ENCODE peak calls at places on chromosomes 13 and 19, in four cellular contexts. S is A549, B is K562, G is HepG2. W is an unnamed sample. For H3K9me3, the result is how much of the 10 kb centered on the place peaks cover.

GRCh38 chr13:33285420-33286124 is at the start of gene STARD13:
- ATAC-seq in S (peak), B (peak), G (peak), W (peak)

GRCh38 chr13:93270769-93271753 is 44.5 kb downstream of the GPC6 start:
- ATAC-seq in S (peak), B (no peak), G (peak), W (no peak)

GRCh38 chr13:40161931-40162330 is 504.5 kb downstream of the FOXO1 start:
- ATAC-seq in S (no peak), B (no peak), G (no peak), W (no peak)

GRCh38 chr13:28618595-28618994 is 40.3 kb upstream of the POMP start:
- ATAC-seq in S (no peak), B (no peak), G (no peak), W (no peak)

GRCh38 chr13:51118809-51119431 is 7.8 kb upstream of the C13orf42 start:
- ATAC-seq in S (no peak), B (no peak), G (no peak), W (no peak)

GRCh38 chr19:602391-603301 is 13.0 kb downstream of the HCN2 start:
- ATAC-seq in S (no peak), B (no peak), G (no peak), W (no peak)

GRCh38 chr13:87538366-87539052 is 132.7 kb upstream of the SLITRK5 start:
- ATAC-seq in S (no peak), B (no peak), G (no peak), W (no peak)

GRCh38 chr13:29077051-29077813 is 257.1 kb downstream of the MTUS2 start:
- ATAC-seq in S (no peak), B (no peak), G (no peak), W (no peak)

GRCh38 chr13:77002590-77003190 is 10.8 kb downstream of the CLN5 start:
- ATAC-seq in S (peak), B (peak), G (peak), W (no peak)

GRCh38 chr13:84645196-84646071 is 763.2 kb upstream of the SLITRK1 start:
- ATAC-seq in S (no peak), B (no peak), G (no peak), W (no peak)

GRCh38 chr19:51607077-51607476 is 23.1 kb downstream of the SIGLEC5 start:
- ATAC-seq in S (no peak), B (no peak), G (no peak), W (no peak)

GRCh38 chr13:63351533-63351932 is 1935.9 kb upstream of the PCDH20 start:
- ATAC-seq in S (no peak), B (no peak), G (no peak), W (no peak)

GRCh38 chr13:111005364-111005763 is 90.5 kb upstream of the ANKRD10 start:
- ATAC-seq in S (peak), B (peak), G (no peak), W (no peak)

GRCh38 chr13:111219306-111219705 is 101.1 kb upstream of the TEX29 start:
- ATAC-seq in S (no peak), B (no peak), G (no peak), W (peak)

GRCh38 chr13:92303428-92303827 is 905.0 kb downstream of the GPC5 start:
- ATAC-seq in S (no peak), B (peak), G (no peak), W (peak)

GRCh38 chr13:50410921-50411712 is 395.9 kb downstream of the KCNRG start:
- ATAC-seq in S (peak), B (peak), G (peak), W (no peak)

GRCh38 chr13:73810647-73811046 is 323.6 kb downstream of the KLF12 start:
- ATAC-seq in S (no peak), B (no peak), G (no peak), W (no peak)

GRCh38 chr19:15404097-15404779 is 14.6 kb downstream of the AKAP8L start:
- ATAC-seq in S (no peak), B (no peak), G (no peak), W (peak)

GRCh38 chr13:113535381-113535781 is 44.9 kb upstream of the DCUN1D2 start:
- ATAC-seq in S (no peak), B (no peak), G (no peak), W (no peak)

GRCh38 chr13:103255587-103256301 is 189.5 kb upstream of the SLC10A2 start:
- ATAC-seq in S (no peak), B (no peak), G (no peak), W (no peak)

GRCh38 chr13:19597523-19597922 is 35.9 kb upstream of the MPHOSPH8 start:
- ATAC-seq in S (peak), B (no peak), G (no peak), W (no peak)

GRCh38 chr19:23002690-23003422 is at the start of gene ZNF728:
- ATAC-seq in S (no peak), B (peak), G (no peak), W (peak)

GRCh38 chr19:7254590-7254989 is 39.6 kb downstream of the INSR start:
- ATAC-seq in S (no peak), B (no peak), G (no peak), W (no peak)

GRCh38 chr13:35995136-35995535 is 136.0 kb downstream of the DCLK1 start:
- ATAC-seq in S (no peak), B (no peak), G (no peak), W (no peak)

GRCh38 chr13:50733392-50733791 is 110.1 kb downstream of the DLEU7 start:
- ATAC-seq in S (no peak), B (no peak), G (no peak), W (no peak)

GRCh38 chr13:44174769-44175425 is 198.7 kb upstream of the SERP2 start:
- ATAC-seq in S (peak), B (peak), G (peak), W (peak)

GRCh38 chr19:44955500-44956439 is 590 bp downstream of the CLPTM1 start:
- ATAC-seq in S (peak), B (peak), G (peak), W (no peak)

GRCh38 chr19:23542562-23542961 is 144.4 kb downstream of the ZNF675 start:
- ATAC-seq in S (no peak), B (no peak), G (no peak), W (no peak)

GRCh38 chr13:40571338-40571737 is 95.1 kb downstream of the FOXO1 start:
- ATAC-seq in S (no peak), B (no peak), G (no peak), W (no peak)

GRCh38 chr19:47363758-47364529 is 14.8 kb downstream of the DHX34 start:
- ATAC-seq in S (peak), B (peak), G (no peak), W (no peak)

GRCh38 chr19:4443966-4444764 is 13.4 kb downstream of the UBXN6 start:
- ATAC-seq in S (peak), B (peak), G (no peak), W (no peak)

GRCh38 chr13:27001705-27002104 is 169.9 kb downstream of the USP12 start:
- ATAC-seq in S (no peak), B (no peak), G (peak), W (no peak)

GRCh38 chr19:57686727-57687126 is 5.0 kb downstream of the ZNF551 start:
- ATAC-seq in S (no peak), B (no peak), G (no peak), W (no peak)
- H3K9me3 ChIP-seq in S (half or more), B (half or more), G (under half), W (under half)

GRCh38 chr19:10334340-10335148 is 1.2 kb upstream of the RAVER1 start:
- ATAC-seq in S (peak), B (peak), G (peak), W (peak)

GRCh38 chr19:10333758-10334339 is 520 bp upstream of the RAVER1 start:
- ATAC-seq in S (peak), B (peak), G (peak), W (peak)

GRCh38 chr19:10335149-10336053 is 2.1 kb upstream of the RAVER1 start:
- ATAC-seq in S (no peak), B (no peak), G (peak), W (no peak)

GRCh38 chr19:10332158-10332964 is 968 bp downstream of the RAVER1 start:
- ATAC-seq in S (no peak), B (no peak), G (peak), W (no peak)

GRCh38 chr19:10332965-10333757 is at the start of gene RAVER1:
- ATAC-seq in S (peak), B (peak), G (peak), W (peak)
- TF ChIP-seq EP300 in S (no peak), B (no peak), G (no peak), W (no peak)

GRCh38 chr19:9295411-9295849 is 14.2 kb downstream of the ZNF699 start:
- ATAC-seq in S (no peak), B (no peak), G (no peak), W (no peak)
- H3K9me3 ChIP-seq in S (half or more), B (under half), G (half or more), W (under half)

GRCh38 chr13:72023895-72024294 is 156.9 kb upstream of the DACH1 start:
- ATAC-seq in S (no peak), B (no peak), G (no peak), W (no peak)
- TF ChIP-seq EP300 in S (no peak), B (no peak), G (no peak), W (no peak)

GRCh38 chr19:36674201-36674600 is 7.6 kb upstream of the ZNF461 start:
- ATAC-seq in S (no peak), B (no peak), G (no peak), W (no peak)

GRCh38 chr19:36679455-36679854 is 8.0 kb upstream of the ZNF567 start:
- ATAC-seq in S (no peak), B (no peak), G (no peak), W (no peak)
- H3K9me3 ChIP-seq in S (half or more), B (under half), G (under half), W (under half)

GRCh38 chr13:106701810-106702341 is 133.9 kb upstream of the ARGLU1 start:
- ATAC-seq in S (no peak), B (no peak), G (no peak), W (no peak)
- TF ChIP-seq EP300 in S (no peak), B (no peak), G (no peak), W (no peak)

GRCh38 chr19:19672816-19673215 is 4.2 kb downstream of the ZNF101 start:
- ATAC-seq in S (no peak), B (no peak), G (no peak), W (no peak)

GRCh38 chr19:19677579-19677978 is 8.9 kb downstream of the ZNF101 start:
- ATAC-seq in S (no peak), B (no peak), G (no peak), W (no peak)

GRCh38 chr19:19670070-19670551 is 1.5 kb downstream of the ZNF101 start:
- ATAC-seq in S (no peak), B (no peak), G (no peak), W (no peak)

GRCh38 chr19:19679176-19680073 is 10.8 kb downstream of the ZNF101 start:
- ATAC-seq in S (no peak), B (no peak), G (no peak), W (no peak)

GRCh38 chr19:19674315-19674714 is 5.7 kb downstream of the ZNF101 start:
- ATAC-seq in S (no peak), B (no peak), G (no peak), W (no peak)
- H3K9me3 ChIP-seq in S (half or more), B (under half), G (under half), W (under half)

DNA sequence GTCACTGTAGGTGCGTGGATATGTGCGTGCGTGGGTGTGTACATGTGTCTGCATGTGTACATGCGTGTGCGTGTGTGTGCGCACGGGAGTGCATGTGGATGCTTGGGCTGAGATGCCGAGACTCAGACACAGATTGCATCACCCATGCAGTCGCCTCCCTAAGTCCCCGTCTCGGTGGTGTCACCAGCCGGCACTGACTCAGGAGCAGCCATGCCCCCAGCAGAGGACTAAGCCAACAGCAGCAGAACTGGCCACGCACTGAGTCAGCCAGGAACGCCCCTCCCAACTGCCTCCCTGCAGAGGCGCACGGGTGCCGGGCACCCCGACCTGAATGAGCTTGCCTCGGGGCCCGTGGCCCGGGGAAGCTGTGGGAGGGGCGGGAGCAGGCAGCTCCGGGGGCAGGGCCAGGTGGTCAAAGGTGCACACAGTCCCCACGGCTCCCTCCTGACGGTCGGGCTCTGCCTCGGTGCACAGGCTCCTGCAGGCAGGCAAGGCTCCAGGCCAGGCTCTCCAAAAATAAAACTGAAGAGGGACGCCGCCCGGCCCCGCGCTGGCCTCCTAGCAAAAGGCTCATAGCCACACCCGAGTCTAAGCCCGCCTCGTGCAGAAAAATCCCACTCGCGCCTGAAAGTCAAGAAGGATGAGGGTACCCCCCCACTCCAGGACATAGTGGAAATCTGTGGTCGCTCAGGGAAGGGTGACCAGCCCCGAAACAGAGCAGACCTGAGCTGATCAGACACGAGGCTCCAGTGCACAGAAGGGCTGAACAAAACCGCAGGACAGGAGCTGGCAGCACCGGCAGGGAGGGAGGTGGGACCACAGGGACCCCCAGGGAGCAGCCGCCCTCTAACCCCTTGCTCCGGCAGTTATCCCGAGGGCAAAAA is 49.2 kb downstream of the GADD45B start:
- ATAC-seq in S (peak), B (peak), G (peak), W (peak)
- TF ChIP-seq EP300 in S (peak), B (no peak), G (no peak), W (no peak)

GRCh38 chr19:27735314-27735713 is 1477.6 kb downstream of the UQCRFS1 start:
- ATAC-seq in S (no peak), B (no peak), G (no peak), W (no peak)

GRCh38 chr19:27734496-27735220 is 1478.3 kb downstream of the UQCRFS1 start:
- ATAC-seq in S (no peak), B (no peak), G (no peak), W (no peak)

GRCh38 chr19:27733551-27734266 is 1479.2 kb downstream of the UQCRFS1 start:
- ATAC-seq in S (no peak), B (no peak), G (no peak), W (no peak)

DNA sequence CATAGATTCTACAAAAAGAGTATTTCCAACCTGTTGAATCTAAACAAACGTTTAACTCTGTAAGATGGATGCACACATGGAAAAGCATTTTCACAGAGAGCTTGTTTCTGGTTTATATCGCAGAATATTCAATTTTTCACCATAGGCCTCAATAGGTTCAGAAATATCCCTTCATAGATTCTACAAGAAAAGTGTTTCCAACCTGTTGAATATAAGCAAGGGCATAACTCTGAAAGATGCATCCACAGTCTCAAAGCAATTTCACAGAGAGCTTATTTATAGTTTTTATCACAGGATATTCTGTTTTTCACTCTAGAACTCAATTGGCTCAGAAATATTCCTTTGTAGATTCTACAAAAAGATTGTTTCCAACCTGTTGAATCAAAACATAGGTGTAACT is 1483.6 kb downstream of the UQCRFS1 start:
- ATAC-seq in S (no peak), B (no peak), G (no peak), W (no peak)
- H3K9me3 ChIP-seq in S (half or more), B (under half), G (half or more), W (under half)

GRCh38 chr19:16573925-16574324 is 1.7 kb upstream of the SLC35E1 start:
- ATAC-seq in S (no peak), B (no peak), G (no peak), W (no peak)

GRCh38 chr19:16571689-16572331 is 405 bp downstream of the SLC35E1 start:
- ATAC-seq in S (no peak), B (peak), G (peak), W (peak)

GRCh38 chr19:16571283-16571682 is 932 bp downstream of the SLC35E1 start:
- ATAC-seq in S (no peak), B (no peak), G (no peak), W (no peak)

GRCh38 chr19:16573296-16573695 is 1.1 kb upstream of the SLC35E1 start:
- ATAC-seq in S (no peak), B (no peak), G (no peak), W (no peak)

DNA sequence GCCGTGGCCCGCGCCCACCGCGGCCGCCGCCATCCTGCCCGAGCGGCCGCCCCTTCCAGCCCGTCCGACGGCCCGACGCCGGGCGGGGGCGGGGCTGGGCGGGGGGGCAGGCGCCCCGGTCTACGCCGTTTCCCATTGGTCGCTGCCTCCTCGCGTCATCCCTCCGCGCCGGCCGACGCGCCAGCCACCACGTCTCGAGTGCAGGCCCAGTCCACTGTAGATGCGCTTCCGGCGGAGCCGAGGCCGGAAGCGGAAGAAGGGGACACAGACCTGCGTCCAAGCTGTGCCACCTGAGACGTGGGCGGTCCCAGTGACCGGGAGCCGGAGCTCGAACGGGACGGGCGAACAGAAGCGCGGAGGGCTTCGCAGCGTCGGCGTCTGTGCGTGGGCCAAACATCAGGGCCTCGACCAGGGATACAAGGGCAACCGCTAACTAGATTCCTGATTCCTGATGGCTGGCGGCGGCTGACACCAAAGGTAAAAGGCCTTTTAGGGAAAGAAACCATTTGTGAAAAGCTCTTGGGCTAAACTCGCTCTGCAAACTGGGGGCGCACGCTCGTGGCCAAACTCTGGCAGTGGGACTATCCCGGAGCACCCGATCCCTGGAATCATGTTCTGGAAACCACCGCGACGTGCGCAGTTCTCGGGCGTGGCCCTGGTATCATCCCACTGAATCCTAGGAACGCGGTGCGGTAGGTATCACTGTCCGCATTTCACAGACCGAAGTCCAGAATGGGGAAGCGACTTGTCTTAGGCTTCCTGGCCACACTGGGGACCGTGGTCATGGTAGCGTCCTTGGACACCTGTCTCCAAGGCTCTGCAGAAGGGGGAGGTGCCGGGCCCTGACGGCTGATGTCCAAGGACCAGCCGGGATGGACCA is at the start of gene SLC35E1:
- ATAC-seq in S (peak), B (peak), G (peak), W (peak)
- TF ChIP-seq EP300 in S (no peak), B (peak), G (no peak), W (no peak)